ENCODE peak calls at places on chromosomes 4 and X, in four cellular contexts. O is HCT116, F is HepG2, L is K562. R is an unnamed sample.

GRCh38 chr4:175927121-175927520 is 115.1 kb upstream of the GPM6A start:
- DNase-seq in O (no peak), F (no peak), L (no peak), R (no peak)

GRCh38 chr4:25884040-25884788 is 21.4 kb upstream of the SEL1L3 start:
- DNase-seq in O (no peak), F (no peak), L (no peak), R (no peak)

GRCh38 chrX:47619486-47620302 is at the start of gene SYN1:
- DNase-seq in O (peak; percentile 42), F (peak; percentile 18), L (peak; percentile 91), R (peak; percentile 90)

GRCh38 chrX:86104526-86104925 is 43.7 kb upstream of the DACH2 start:
- DNase-seq in O (no peak), F (no peak), L (no peak), R (no peak)

GRCh38 chrX:110983024-110983423 is 113.0 kb upstream of the PAK3 start:
- DNase-seq in O (no peak), F (no peak), L (no peak), R (no peak)

GRCh38 chr4:185634066-185634652 is 98.9 kb upstream of the PDLIM3 start:
- DNase-seq in O (peak; percentile 8), F (peak; percentile 9), L (peak; percentile 21), R (no peak)

GRCh38 chr4:123417813-123418212 is 21.2 kb downstream of the SPRY1 start:
- DNase-seq in O (no peak), F (no peak), L (no peak), R (no peak)

GRCh38 chr4:57116245-57116644 is 6.1 kb upstream of the IGFBP7 start:
- DNase-seq in O (no peak), F (no peak), L (no peak), R (no peak)

GRCh38 chrX:10111364-10112148 is 45.2 kb upstream of the CLCN4 start:
- DNase-seq in O (no peak), F (peak; percentile 32), L (no peak), R (no peak)
- TF ChIP-seq JUND in O (no peak), F (no peak), L (no peak), R (no peak)

DNA sequence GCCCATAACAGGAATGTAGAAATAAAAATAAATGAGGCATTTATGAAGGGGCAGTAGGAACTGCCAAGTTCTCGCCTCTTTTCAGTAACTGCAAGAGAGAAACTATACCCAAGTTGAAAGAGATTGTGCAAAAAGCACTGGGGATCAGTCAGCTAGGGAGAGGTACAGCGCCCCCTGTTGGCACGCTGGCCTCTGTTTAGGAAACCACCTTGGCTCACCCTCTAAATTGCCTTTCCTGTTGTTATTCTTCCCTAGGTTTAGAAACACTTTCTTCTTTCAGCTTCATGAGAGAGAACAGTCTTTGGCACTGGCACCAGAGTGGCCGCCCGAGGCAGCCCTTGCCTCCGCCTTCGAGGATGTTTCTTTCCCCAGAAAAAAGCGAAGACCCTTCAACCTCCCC is 348.5 kb downstream of the MID1IP1 start:
- DNase-seq in O (no peak), F (peak; percentile 3), L (peak; percentile 62), R (peak; percentile 67)
- TF ChIP-seq JUND in O (no peak), F (no peak), L (no peak), R (no peak)

DNA sequence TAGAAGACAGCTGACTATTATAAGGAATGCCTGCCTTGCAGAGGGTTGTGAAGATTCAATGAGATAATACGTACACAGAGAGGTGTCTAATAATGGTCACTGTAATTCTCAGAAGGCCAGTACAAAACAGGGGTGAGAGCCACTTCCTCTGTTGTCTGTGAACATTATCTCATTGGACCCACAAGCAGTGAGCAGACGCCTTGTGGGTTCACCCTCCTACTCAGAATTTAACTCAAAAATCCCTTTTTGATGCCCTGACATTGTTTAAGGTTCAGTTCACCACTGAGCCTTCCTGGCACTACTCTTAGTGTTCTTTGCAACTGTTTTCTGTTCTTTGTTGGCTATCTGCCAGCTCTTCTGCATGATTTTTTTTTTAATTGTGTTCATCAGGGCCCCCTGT is 467.4 kb downstream of the BCOR start:
- DNase-seq in O (no peak), F (no peak), L (no peak), R (no peak)
- TF ChIP-seq JUND in O (no peak), F (no peak), L (no peak), R (no peak)

GRCh38 chr4:77471821-77472495 is 133.7 kb upstream of the CXCL13 start:
- DNase-seq in O (no peak), F (no peak), L (no peak), R (peak; percentile 30)

GRCh38 chr4:77473509-77473908 is 132.1 kb upstream of the CXCL13 start:
- DNase-seq in O (peak; percentile 39), F (peak; percentile 18), L (peak; percentile 32), R (peak; percentile 12)
- TF ChIP-seq JUND in O (no peak), F (no peak), L (no peak), R (no peak)